ENCODE peak calls at places on chromosomes 6 and 20, in five cellular contexts. One of them, this sample, is unnamed.

GRCh38 chr20:58179432-58180099 is 48.9 kb downstream of the ANKRD60 start:
- DNase-seq in GM23248: peak
- DNase-seq in kidney epithelial cell: no peak
- DNase-seq in CD8-positive, alpha-beta memory T cell: peak
- DNase-seq in hypothalamus: peak
- DNase-seq in this sample: no peak

GRCh38 chr6:51147756-51148155 is 329.1 kb downstream of the TFAP2B start:
- DNase-seq in kidney epithelial cell: no peak
- DNase-seq in GM23248: no peak
- DNase-seq in hypothalamus: no peak
- DNase-seq in CD8-positive, alpha-beta memory T cell: no peak
- DNase-seq in this sample: no peak

GRCh38 chr20:50805349-50805684 is 10.5 kb downstream of the BCAS4 start:
- DNase-seq in GM23248: no peak
- DNase-seq in kidney epithelial cell: no peak
- DNase-seq in hypothalamus: no peak
- DNase-seq in CD8-positive, alpha-beta memory T cell: no peak
- DNase-seq in this sample: no peak

GRCh38 chr20:44069203-44069931 is 117.6 kb downstream of the JPH2 start:
- DNase-seq in hypothalamus: no peak
- DNase-seq in kidney epithelial cell: no peak
- DNase-seq in CD8-positive, alpha-beta memory T cell: peak
- DNase-seq in GM23248: no peak
- DNase-seq in this sample: no peak

GRCh38 chr20:22408521-22409402 is 175.6 kb downstream of the FOXA2 start:
- DNase-seq in CD8-positive, alpha-beta memory T cell: no peak
- DNase-seq in hypothalamus: no peak
- DNase-seq in kidney epithelial cell: no peak
- DNase-seq in GM23248: no peak
- DNase-seq in this sample: peak

GRCh38 chr20:3727333-3728035 is 5.0 kb upstream of the HSPA12B start:
- DNase-seq in hypothalamus: peak
- DNase-seq in CD8-positive, alpha-beta memory T cell: no peak
- DNase-seq in GM23248: peak
- DNase-seq in kidney epithelial cell: no peak
- DNase-seq in this sample: no peak

GRCh38 chr6:157625764-157626163 is 197.3 kb upstream of the SNX9 start:
- DNase-seq in GM23248: peak
- DNase-seq in kidney epithelial cell: no peak
- DNase-seq in CD8-positive, alpha-beta memory T cell: no peak
- DNase-seq in hypothalamus: no peak
- DNase-seq in this sample: no peak

GRCh38 chr6:75158176-75158575 is 47.7 kb downstream of the COL12A1 start:
- DNase-seq in GM23248: no peak
- DNase-seq in hypothalamus: no peak
- DNase-seq in kidney epithelial cell: no peak
- DNase-seq in CD8-positive, alpha-beta memory T cell: no peak
- DNase-seq in this sample: no peak

GRCh38 chr6:83097675-83098074 is 30.2 kb downstream of the DOP1A start:
- DNase-seq in hypothalamus: no peak
- DNase-seq in GM23248: no peak
- DNase-seq in kidney epithelial cell: no peak
- DNase-seq in CD8-positive, alpha-beta memory T cell: no peak
- DNase-seq in this sample: no peak

GRCh38 chr20:58407966-58408557 is 19.0 kb downstream of the VAPB start:
- DNase-seq in hypothalamus: no peak
- DNase-seq in GM23248: peak
- DNase-seq in CD8-positive, alpha-beta memory T cell: peak
- DNase-seq in kidney epithelial cell: no peak
- DNase-seq in this sample: no peak

GRCh38 chr6:137731600-137731959 is 135.5 kb upstream of the TNFAIP3 start:
- DNase-seq in CD8-positive, alpha-beta memory T cell: no peak
- DNase-seq in hypothalamus: no peak
- DNase-seq in GM23248: no peak
- DNase-seq in kidney epithelial cell: no peak
- DNase-seq in this sample: no peak

GRCh38 chr6:1869766-1870165 is 260.1 kb downstream of the FOXC1 start:
- DNase-seq in CD8-positive, alpha-beta memory T cell: no peak
- DNase-seq in hypothalamus: no peak
- DNase-seq in GM23248: no peak
- DNase-seq in kidney epithelial cell: no peak
- DNase-seq in this sample: no peak

GRCh38 chr6:167543602-167544506 is 219.0 kb downstream of the TTLL2 start:
- DNase-seq in GM23248: peak
- DNase-seq in hypothalamus: no peak
- DNase-seq in CD8-positive, alpha-beta memory T cell: no peak
- DNase-seq in kidney epithelial cell: no peak
- DNase-seq in this sample: no peak

GRCh38 chr6:14035448-14035847 is 82.1 kb upstream of the CD83 start:
- DNase-seq in CD8-positive, alpha-beta memory T cell: no peak
- DNase-seq in GM23248: peak
- DNase-seq in hypothalamus: no peak
- DNase-seq in kidney epithelial cell: peak
- DNase-seq in this sample: peak

GRCh38 chr6:41229716-41230115 is 1.6 kb downstream of the TREML4 start:
- DNase-seq in hypothalamus: no peak
- DNase-seq in GM23248: no peak
- DNase-seq in CD8-positive, alpha-beta memory T cell: no peak
- DNase-seq in kidney epithelial cell: no peak
- DNase-seq in this sample: no peak

GRCh38 chr20:63592661-63593060 is 18.6 kb upstream of the HELZ2 start:
- DNase-seq in CD8-positive, alpha-beta memory T cell: no peak
- DNase-seq in kidney epithelial cell: no peak
- DNase-seq in hypothalamus: no peak
- DNase-seq in GM23248: no peak
- DNase-seq in this sample: no peak

GRCh38 chr6:90338409-90338808 is 41.8 kb upstream of the BACH2 start:
- DNase-seq in CD8-positive, alpha-beta memory T cell: no peak
- DNase-seq in kidney epithelial cell: no peak
- DNase-seq in GM23248: peak
- DNase-seq in hypothalamus: no peak
- DNase-seq in this sample: no peak

GRCh38 chr20:33753763-33754162 is 22.0 kb downstream of the ZNF341 start:
- DNase-seq in hypothalamus: no peak
- DNase-seq in kidney epithelial cell: no peak
- DNase-seq in GM23248: peak
- DNase-seq in CD8-positive, alpha-beta memory T cell: no peak
- DNase-seq in this sample: no peak

GRCh38 chr6:40583694-40584093 is 3.5 kb downstream of the LRFN2 start:
- DNase-seq in kidney epithelial cell: no peak
- DNase-seq in GM23248: no peak
- DNase-seq in hypothalamus: no peak
- DNase-seq in CD8-positive, alpha-beta memory T cell: no peak
- DNase-seq in this sample: no peak

GRCh38 chr6:106102967-106103727 is 17.0 kb downstream of the PRDM1 start:
- DNase-seq in kidney epithelial cell: no peak
- DNase-seq in GM23248: no peak
- DNase-seq in CD8-positive, alpha-beta memory T cell: no peak
- DNase-seq in hypothalamus: no peak
- DNase-seq in this sample: no peak

GRCh38 chr20:58890454-58891075 is 38.0 kb downstream of the GNAS start:
- DNase-seq in CD8-positive, alpha-beta memory T cell: peak
- DNase-seq in kidney epithelial cell: no peak
- DNase-seq in GM23248: peak
- DNase-seq in hypothalamus: peak
- DNase-seq in this sample: no peak

GRCh38 chr20:12321746-12322145 is 404.1 kb downstream of the BTBD3 start:
- DNase-seq in kidney epithelial cell: no peak
- DNase-seq in GM23248: no peak
- DNase-seq in CD8-positive, alpha-beta memory T cell: no peak
- DNase-seq in hypothalamus: no peak
- DNase-seq in this sample: no peak

GRCh38 chr20:16475225-16475624 is 98.0 kb downstream of the KIF16B start:
- DNase-seq in hypothalamus: no peak
- DNase-seq in CD8-positive, alpha-beta memory T cell: no peak
- DNase-seq in kidney epithelial cell: no peak
- DNase-seq in GM23248: peak
- DNase-seq in this sample: no peak

GRCh38 chr20:62640870-62641748 is 1.2 kb upstream of the SLCO4A1 start:
- DNase-seq in CD8-positive, alpha-beta memory T cell: no peak
- DNase-seq in GM23248: no peak
- DNase-seq in hypothalamus: no peak
- DNase-seq in kidney epithelial cell: no peak
- DNase-seq in this sample: no peak

GRCh38 chr6:63634630-63635029 is 972 bp upstream of the PHF3 start:
- DNase-seq in GM23248: no peak
- DNase-seq in CD8-positive, alpha-beta memory T cell: peak
- DNase-seq in hypothalamus: peak
- DNase-seq in kidney epithelial cell: no peak
- DNase-seq in this sample: no peak

GRCh38 chr20:13035399-13036173 is 26.8 kb downstream of the SPTLC3 start:
- DNase-seq in hypothalamus: no peak
- DNase-seq in GM23248: no peak
- DNase-seq in kidney epithelial cell: no peak
- DNase-seq in CD8-positive, alpha-beta memory T cell: no peak
- DNase-seq in this sample: no peak